ENCODE peak calls at places on chromosome 4, in nine cellular contexts. Z is activated T-cell treated with anti-CD3 and anti-CD28 coated beads for 24 hours, P is GM12865, I is heart right ventricle, O is uterus, H is COR-L47, T is IMR-90, L is SW 1271, Y is astrocyte of the spinal cord. V is an unnamed sample.

GRCh38 chr4:169410839-169411770 is 140.3 kb upstream of the SH3RF1 start:
- DNase-seq in L (no peak), H (no peak), O (no peak), Y (peak), P (peak), Z (peak), T (peak), I (no peak), V (peak)

GRCh38 chr4:34920032-34920431 is 1324.3 kb downstream of the ARAP2 start:
- DNase-seq in Z (no peak), H (no peak), P (no peak), I (no peak), T (no peak), L (no peak), Y (no peak), O (no peak), V (no peak)

GRCh38 chr4:4398430-4398829 is 11.5 kb downstream of the NSG1 start:
- DNase-seq in O (no peak), H (no peak), Z (no peak), L (no peak), T (no peak), I (no peak), P (no peak), Y (no peak), V (no peak)

GRCh38 chr4:77617203-77617602 is 11.6 kb downstream of the CXCL13 start:
- DNase-seq in T (no peak), I (no peak), P (no peak), H (no peak), Z (no peak), Y (no peak), O (no peak), L (no peak), V (peak)

GRCh38 chr4:124025423-124025822 is 628.8 kb downstream of the SPRY1 start:
- DNase-seq in O (no peak), T (no peak), Y (peak), P (no peak), Z (no peak), H (no peak), I (no peak), L (no peak), V (peak)

GRCh38 chr4:116531870-116532269 is 553.5 kb downstream of the TRAM1L1 start:
- DNase-seq in P (no peak), I (no peak), O (no peak), Y (no peak), Z (no peak), L (peak), T (no peak), H (no peak), V (peak)

GRCh38 chr4:80875642-80876041 is 154.9 kb upstream of the BMP3 start:
- DNase-seq in O (no peak), Z (no peak), H (no peak), L (no peak), I (no peak), P (peak), T (no peak), Y (no peak), V (no peak)

GRCh38 chr4:48227662-48228061 is 42.0 kb downstream of the TEC start:
- DNase-seq in Z (no peak), P (peak), T (no peak), H (no peak), Y (no peak), L (peak), I (no peak), O (no peak), V (no peak)

GRCh38 chr4:174357321-174357720 is 73.6 kb downstream of the CEP44 start:
- DNase-seq in I (no peak), O (no peak), Z (no peak), L (no peak), T (no peak), Y (no peak), H (no peak), P (no peak), V (no peak)

GRCh38 chr4:105128208-105128607 is 18.5 kb upstream of the TET2 start:
- DNase-seq in O (no peak), Y (no peak), I (no peak), H (no peak), T (no peak), L (no peak), P (peak), Z (no peak), V (no peak)

GRCh38 chr4:70365479-70365878 is 4.9 kb downstream of the SMR3A start:
- DNase-seq in L (no peak), O (no peak), T (no peak), Y (no peak), H (peak), P (peak), Z (no peak), I (no peak), V (peak)

GRCh38 chr4:41620594-41621256 is 82.8 kb downstream of the LIMCH1 start:
- DNase-seq in T (no peak), P (no peak), O (no peak), Y (no peak), H (peak), I (peak), L (no peak), Z (no peak), V (no peak)

GRCh38 chr4:181372014-181372413 is 871.2 kb upstream of the TENM3 start:
- DNase-seq in O (no peak), L (no peak), T (no peak), P (no peak), H (peak), Z (no peak), Y (no peak), I (no peak), V (no peak)

GRCh38 chr4:140819621-140820020 is 63.4 kb upstream of the TBC1D9 start:
- DNase-seq in L (no peak), O (no peak), P (no peak), I (no peak), T (no peak), Z (no peak), H (no peak), Y (no peak), V (no peak)

GRCh38 chr4:48339642-48340041 is 1.7 kb upstream of the SLAIN2 start:
- DNase-seq in I (no peak), O (no peak), P (no peak), L (no peak), H (no peak), Z (no peak), Y (no peak), T (no peak), V (no peak)

GRCh38 chr4:129641179-129641578 is 545.2 kb downstream of the C4orf33 start:
- DNase-seq in I (no peak), O (peak), T (peak), H (peak), Z (peak), P (peak), Y (peak), L (peak), V (no peak)

GRCh38 chr4:16222957-16223527 is 3.2 kb downstream of the TAPT1 start:
- DNase-seq in Z (no peak), P (no peak), O (no peak), T (peak), I (no peak), L (no peak), Y (no peak), H (no peak), V (no peak)

GRCh38 chr4:183838987-183839712 is 66.0 kb upstream of the STOX2 start:
- DNase-seq in Y (peak), L (peak), P (peak), T (peak), Z (no peak), I (no peak), H (no peak), O (no peak), V (peak)

GRCh38 chr4:72383439-72383838 is 185.6 kb downstream of the ADAMTS3 start:
- DNase-seq in T (peak), H (no peak), O (no peak), Z (no peak), P (no peak), I (no peak), L (no peak), Y (no peak), V (peak)

GRCh38 chr4:165207016-165207430 is 338 bp upstream of the KLHL2 start:
- DNase-seq in Z (no peak), Y (peak), I (no peak), L (peak), H (no peak), T (peak), O (peak), P (peak), V (peak)

GRCh38 chr4:188412499-188412898 is 273.3 kb downstream of the TRIML1 start:
- DNase-seq in H (no peak), O (no peak), Z (no peak), T (no peak), I (no peak), L (no peak), P (no peak), Y (no peak), V (no peak)

GRCh38 chr4:170011921-170012628 is 14.1 kb downstream of the MFAP3L start:
- DNase-seq in O (no peak), I (no peak), P (no peak), Z (no peak), T (no peak), Y (no peak), H (no peak), L (no peak), V (no peak)

GRCh38 chr4:84058201-84058600 is 440.9 kb downstream of the NKX6-1 start:
- DNase-seq in O (no peak), P (no peak), T (no peak), Y (no peak), H (no peak), L (no peak), Z (no peak), I (no peak), V (no peak)

V was measured in Daoy.